ENCODE peak calls at places on chromosomes 11 and 22, in nine cellular contexts. G is NCI-H1436; X is activated T-helper 1 cell treated with anti-CD3 and anti-CD28 coated beads, Interleukin-12 subunit alpha, Interleukin-12 subunit beta, Interleukin-2, Interleukin-4 antibody, amounts not matched to agents 30 ng/mL and 10 ng/mL and 1 ng/mL, durations not matched to agents 14 hours and 24 hours and 36 hours; B is HFFc6; L is Right ventricle myocardium superior; H is heart left ventricle; I is bronchial epithelial cell; R is NCI-H1092 treated with DMSO at 0.1 percent for 48 hours; A is C1 segment of cervical spinal cord. E is an unnamed sample.

GRCh38 chr11:134019500-134019899 is 49.4 kb upstream of the JAM3 start:
- DNase-seq in G (no peak), X (no peak), B (no peak), L (no peak), H (peak), I (no peak), R (peak), A (no peak), E (no peak)

GRCh38 chr22:19066531-19067271 is 55.5 kb downstream of the DGCR2 start:
- DNase-seq in G (no peak), X (no peak), B (peak), L (no peak), H (no peak), I (peak), R (no peak), A (no peak), E (peak)

GRCh38 chr11:32316846-32317525 is 118.4 kb downstream of the WT1 start:
- DNase-seq in G (no peak), X (no peak), B (no peak), L (no peak), H (no peak), I (no peak), R (no peak), A (no peak), E (no peak)

GRCh38 chr22:37848587-37849088 is 581 bp upstream of the EIF3L start:
- DNase-seq in G (peak), X (peak), B (no peak), L (peak), H (no peak), I (peak), R (peak), A (no peak), E (peak)

GRCh38 chr22:46022881-46023512 is 46.0 kb upstream of the WNT7B start:
- DNase-seq in G (no peak), X (no peak), B (no peak), L (no peak), H (no peak), I (no peak), R (no peak), A (no peak), E (no peak)

GRCh38 chr11:68402355-68403031 is 58.1 kb upstream of the PPP6R3 start:
- DNase-seq in G (no peak), X (no peak), B (no peak), L (no peak), H (no peak), I (no peak), R (no peak), A (no peak), E (no peak)

GRCh38 chr22:44436656-44437492 is 61.2 kb downstream of the RTL6 start:
- DNase-seq in G (no peak), X (no peak), B (no peak), L (no peak), H (no peak), I (no peak), R (no peak), A (no peak), E (no peak)

GRCh38 chr11:47891886-47892285 is 43.7 kb upstream of the NUP160 start:
- DNase-seq in G (no peak), X (no peak), B (no peak), L (no peak), H (no peak), I (no peak), R (no peak), A (no peak), E (no peak)

GRCh38 chr11:132037467-132037862 is 667.0 kb downstream of the NTM start:
- DNase-seq in G (no peak), X (no peak), B (no peak), L (no peak), H (no peak), I (peak), R (no peak), A (no peak), E (no peak)

GRCh38 chr11:72759468-72759867 is 7.3 kb upstream of the ARAP1 start:
- DNase-seq in G (peak), X (no peak), B (no peak), L (no peak), H (no peak), I (no peak), R (peak), A (no peak), E (no peak)

GRCh38 chr11:118889796-118890195 is 6.1 kb downstream of the CXCR5 start:
- DNase-seq in G (no peak), X (no peak), B (peak), L (peak), H (peak), I (no peak), R (no peak), A (no peak), E (no peak)

E was measured in posterior cingulate gyrus.